ENCODE peak calls at places on chromosomes 13 and 19, in seven cellular contexts. C is HCT116, E is SK-N-SH, V is K562, B is H1, R is HepG2, M is GM12878. T is an unnamed sample.

GRCh38 chr19:46739290-46739771 is 6.5 kb upstream of the FKRP start:
- DNase-seq in C (no peak), E (no peak), V (no peak), B (no peak), R (no peak), M (no peak), T (no peak)

GRCh38 chr13:110756268-110756667 is 42.8 kb downstream of the ING1 start:
- DNase-seq in C (no peak), E (no peak), V (no peak), B (no peak), R (no peak), M (no peak), T (no peak)

GRCh38 chr19:1855040-1855827 is 7.0 kb upstream of the REXO1 start:
- DNase-seq in C (peak), E (peak), V (peak), B (peak), R (no peak), M (peak), T (peak)

GRCh38 chr13:40504641-40505040 is 161.8 kb downstream of the FOXO1 start:
- DNase-seq in C (no peak), E (no peak), V (no peak), B (peak), R (no peak), M (no peak), T (no peak)

GRCh38 chr13:31056650-31057275 is 104.9 kb downstream of the HSPH1 start:
- DNase-seq in C (no peak), E (peak), V (no peak), B (no peak), R (no peak), M (no peak), T (no peak)

GRCh38 chr19:7870571-7871279 is 3.5 kb downstream of the PRR36 start:
- DNase-seq in C (peak), E (peak), V (peak), B (peak), R (peak), M (no peak), T (peak)

GRCh38 chr19:4539169-4539696 is 603 bp downstream of the LRG1 start:
- DNase-seq in C (no peak), E (no peak), V (no peak), B (no peak), R (no peak), M (no peak), T (no peak)

GRCh38 chr13:46663644-46664043 is 110.7 kb downstream of the LRCH1 start:
- DNase-seq in C (no peak), E (no peak), V (no peak), B (no peak), R (no peak), M (no peak), T (no peak)

GRCh38 chr19:49631610-49632192 is 8.2 kb downstream of the RRAS start:
- DNase-seq in C (no peak), E (no peak), V (no peak), B (no peak), R (no peak), M (no peak), T (no peak)

GRCh38 chr13:112818040-112818697 is 128.3 kb downstream of the ATP11A start:
- DNase-seq in C (no peak), E (no peak), V (no peak), B (no peak), R (no peak), M (no peak), T (no peak)

GRCh38 chr19:41029524-41030432 is 38.7 kb downstream of the CYP2B6 start:
- DNase-seq in C (no peak), E (no peak), V (no peak), B (no peak), R (no peak), M (no peak), T (no peak)

GRCh38 chr13:95614641-95615245 is 29.8 kb downstream of the DZIP1 start:
- DNase-seq in C (no peak), E (no peak), V (no peak), B (no peak), R (no peak), M (no peak), T (no peak)

GRCh38 chr13:48110930-48111721 is 16.2 kb upstream of the MED4 start:
- DNase-seq in C (no peak), E (no peak), V (no peak), B (no peak), R (peak), M (no peak), T (no peak)

GRCh38 chr19:43504426-43505185 is at the start of gene PHLDB3:
- DNase-seq in C (no peak), E (peak), V (peak), B (no peak), R (peak), M (no peak), T (peak)

GRCh38 chr13:20566424-20566916 is 487 bp upstream of the IFT88 start:
- DNase-seq in C (peak), E (no peak), V (no peak), B (no peak), R (peak), M (no peak), T (peak)

DNA sequence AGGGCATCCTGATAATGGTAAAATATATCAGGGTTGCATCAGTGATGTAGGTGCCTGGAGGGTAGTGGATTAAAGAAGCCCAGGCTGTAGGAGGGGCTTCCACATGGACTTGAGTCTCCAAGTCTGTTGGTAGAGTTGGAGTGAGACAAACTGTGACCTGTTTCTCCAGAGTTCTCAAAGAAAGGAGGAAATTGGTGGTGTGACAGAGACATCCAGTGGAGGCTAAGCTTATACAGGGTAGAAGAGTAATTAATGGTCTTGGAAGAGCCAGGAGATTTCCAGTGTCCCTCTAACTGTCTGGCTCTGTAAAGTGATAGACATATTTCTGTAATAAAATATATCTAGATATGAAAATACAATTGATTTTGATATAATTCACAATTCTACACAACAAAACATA is 61.1 kb downstream of the GPC5 start:
- DNase-seq in C (no peak), E (no peak), V (no peak), B (no peak), R (peak), M (no peak), T (no peak)
- TF ChIP-seq JUND in C (no peak), E (no peak), V (no peak), B (no peak), R (no peak), M (no peak), T (no peak)

GRCh38 chr19:29193116-29193515 is 19.8 kb downstream of the UQCRFS1 start:
- DNase-seq in C (no peak), E (no peak), V (no peak), B (no peak), R (no peak), M (no peak), T (no peak)

GRCh38 chr19:29194658-29195057 is 18.3 kb downstream of the UQCRFS1 start:
- DNase-seq in C (no peak), E (no peak), V (no peak), B (no peak), R (no peak), M (no peak), T (no peak)

GRCh38 chr19:29191005-29191404 is 21.9 kb downstream of the UQCRFS1 start:
- DNase-seq in C (no peak), E (no peak), V (no peak), B (no peak), R (no peak), M (no peak), T (no peak)

GRCh38 chr19:29188289-29188688 is 24.7 kb downstream of the UQCRFS1 start:
- DNase-seq in C (no peak), E (no peak), V (no peak), B (no peak), R (no peak), M (no peak), T (no peak)

GRCh38 chr19:29188704-29189375 is 24.1 kb downstream of the UQCRFS1 start:
- DNase-seq in C (no peak), E (no peak), V (no peak), B (no peak), R (no peak), M (no peak), T (no peak)
- TF ChIP-seq JUND in C (no peak), E (no peak), V (no peak), B (no peak), R (no peak), M (no peak), T (no peak)

DNA sequence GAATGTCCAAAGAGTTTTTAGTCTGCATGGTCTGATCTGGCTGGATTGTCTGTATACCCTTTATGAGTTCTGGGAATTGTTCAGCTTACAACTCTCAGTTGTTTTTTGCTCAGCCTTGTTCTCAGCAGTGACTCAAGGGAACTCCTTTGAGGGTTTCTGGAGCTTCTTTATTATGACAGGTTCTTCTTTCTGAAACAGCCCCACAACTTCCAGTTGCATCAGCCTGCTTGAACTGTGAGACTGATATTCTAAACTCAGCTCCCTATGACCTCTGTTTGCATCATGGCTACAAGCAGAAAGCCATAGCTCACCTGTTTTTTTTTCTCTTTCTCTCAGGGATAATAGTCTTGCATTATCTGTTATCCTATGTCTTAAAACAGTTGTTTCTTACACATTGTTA is 85.0 kb downstream of the TDRD3 start:
- DNase-seq in C (no peak), E (no peak), V (no peak), B (no peak), R (no peak), M (no peak), T (no peak)
- TF ChIP-seq JUND in C (no peak), E (no peak), V (no peak), B (no peak), R (no peak), M (no peak), T (no peak)

GRCh38 chr13:67013709-67014108 is 216.4 kb downstream of the PCDH9 start:
- DNase-seq in C (no peak), E (no peak), V (no peak), B (no peak), R (no peak), M (no peak), T (no peak)

GRCh38 chr13:67015976-67016600 is 214.0 kb downstream of the PCDH9 start:
- DNase-seq in C (no peak), E (no peak), V (no peak), B (no peak), R (no peak), M (no peak), T (no peak)

GRCh38 chr13:67018775-67019174 is 211.4 kb downstream of the PCDH9 start:
- DNase-seq in C (no peak), E (no peak), V (no peak), B (no peak), R (no peak), M (no peak), T (no peak)

GRCh38 chr13:67014399-67014798 is 215.7 kb downstream of the PCDH9 start:
- DNase-seq in C (no peak), E (no peak), V (no peak), B (no peak), R (no peak), M (no peak), T (no peak)
- TF ChIP-seq JUND in C (no peak), E (no peak), V (no peak), B (no peak), R (no peak), M (no peak), T (no peak)

DNA sequence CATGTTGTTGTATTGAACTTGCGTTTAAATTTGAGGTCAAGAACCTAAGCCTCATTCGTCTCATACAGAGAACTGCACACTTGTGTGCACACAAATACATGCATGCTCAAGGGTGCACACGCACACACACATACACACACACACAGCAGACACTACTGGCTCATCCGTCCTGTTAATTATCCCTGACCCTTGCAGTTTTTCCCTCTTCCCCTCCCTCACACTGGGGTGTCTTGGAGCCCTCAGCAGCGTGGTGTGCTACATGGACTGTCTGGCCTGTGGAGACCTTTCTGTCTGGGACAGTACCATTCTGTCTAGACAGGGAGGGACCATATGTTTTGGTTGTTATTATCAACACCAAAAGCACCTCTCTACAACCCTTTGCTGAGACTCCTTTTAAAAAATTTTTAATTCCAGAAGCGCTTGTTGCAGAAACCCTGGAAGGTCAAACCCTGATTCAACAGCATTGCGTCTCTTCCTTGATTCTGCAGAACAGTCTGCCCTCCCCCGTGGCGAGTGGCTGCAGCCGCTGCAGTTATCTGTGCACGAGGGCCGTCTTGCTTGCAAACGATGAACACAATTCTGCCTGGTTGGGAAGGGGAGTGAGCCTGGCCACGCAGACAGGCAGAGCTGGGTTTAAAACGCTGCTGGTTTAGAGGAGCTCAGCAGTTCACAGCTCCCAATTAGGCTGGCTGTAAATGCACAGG is 374.0 kb downstream of the IRS2 start:
- DNase-seq in C (peak), E (peak), V (no peak), B (peak), R (no peak), M (no peak), T (peak)
- TF ChIP-seq JUND in C (no peak), E (no peak), V (no peak), B (peak), R (no peak), M (no peak), T (no peak)